ENCODE peak calls at places on chromosomes 16 and 17, in five cellular contexts. T is GF-D8, I is AG09319, X is iPS DF 6.9, A is nephron progenitor cell. Q is an unnamed sample.
A peak's percentile ranks its signal among the peaks of the same experiment; 100 is the strongest.

GRCh38 chr16:11256657-11257130 is 690 bp upstream of the SOCS1 start:
- DNase-seq in A (peak; percentile 69), X (no peak), T (no peak), I (no peak), Q (peak; percentile 55)

GRCh38 chr17:3602499-3602898 is 6.7 kb downstream of the TRPV1 start:
- DNase-seq in I (no peak), X (peak; percentile 47), A (peak; percentile 26), T (no peak), Q (peak; percentile 35)

GRCh38 chr16:69083306-69083941 is 22.0 kb upstream of the HAS3 start:
- DNase-seq in A (no peak), X (no peak), T (no peak), I (no peak), Q (no peak)

GRCh38 chr17:75881678-75882454 is 3.5 kb upstream of the TRIM47 start:
- DNase-seq in T (no peak), A (no peak), X (no peak), I (no peak), Q (no peak)

GRCh38 chr17:70295329-70295728 is 126.0 kb downstream of the KCNJ2 start:
- DNase-seq in A (no peak), T (peak; percentile 35), X (no peak), I (no peak), Q (no peak)

GRCh38 chr17:49680314-49680713 is 2.4 kb upstream of the SPOP start:
- DNase-seq in X (no peak), T (no peak), A (no peak), I (no peak), Q (no peak)

GRCh38 chr16:55444754-55445485 is 34.1 kb upstream of the MMP2 start:
- DNase-seq in A (no peak), T (peak; percentile 89), X (no peak), I (no peak), Q (no peak)

GRCh38 chr16:69482410-69482951 is 58.1 kb downstream of the CYB5B start:
- DNase-seq in I (peak; percentile 66), A (no peak), X (no peak), T (no peak), Q (peak; percentile 95)

GRCh38 chr17:78472035-78472905 is 93.8 kb downstream of the PGS1 start:
- DNase-seq in I (no peak), T (no peak), A (no peak), X (no peak), Q (no peak)

GRCh38 chr17:32285770-32286517 is 20.3 kb downstream of the RHBDL3 start:
- DNase-seq in X (no peak), I (no peak), T (no peak), A (peak; percentile 18), Q (no peak)

GRCh38 chr17:83133302-83134121 is 54.1 kb downstream of the METRNL start:
- DNase-seq in T (no peak), A (no peak), I (no peak), X (no peak), Q (no peak)

Q was measured in BE2C.